ENCODE peak calls at places on chromosomes 5 and 9, in seven cellular contexts. I is CD8-positive, alpha-beta T cell; B is mesendoderm; R is testis; M is heart right ventricle; N is upper lobe of right lung; J is stomach. C is an unnamed sample.

GRCh38 chr9:13224366-13224765 is 55.1 kb downstream of the MPDZ start:
- DNase-seq in N (no peak), I (no peak), J (no peak), M (no peak), R (no peak), B (no peak), C (no peak)

GRCh38 chr9:114896344-114896743 is 34.0 kb downstream of the TNFSF8 start:
- DNase-seq in B (no peak), N (no peak), M (no peak), R (no peak), I (no peak), J (no peak), C (no peak)

GRCh38 chr5:96703384-96703910 is 41.3 kb downstream of the CAST start:
- DNase-seq in N (no peak), M (no peak), I (no peak), R (no peak), B (no peak), J (peak; percentile 76), C (peak; percentile 25)

GRCh38 chr5:79235222-79235577 is 731 bp upstream of the JMY start:
- DNase-seq in R (no peak), N (no peak), B (no peak), M (no peak), J (no peak), I (no peak), C (peak; percentile 58)

GRCh38 chr5:31502506-31502905 is 29.4 kb downstream of the DROSHA start:
- DNase-seq in R (no peak), N (no peak), B (no peak), I (no peak), J (no peak), M (no peak), C (no peak)

GRCh38 chr5:32308951-32309350 is 3.8 kb downstream of the MTMR12 start:
- DNase-seq in R (no peak), N (no peak), M (no peak), J (no peak), B (no peak), I (no peak), C (peak; percentile 51)

GRCh38 chr5:74630387-74631087 is 10.0 kb downstream of the ENC1 start:
- DNase-seq in R (no peak), B (peak; percentile 56), N (no peak), M (no peak), I (no peak), J (no peak), C (no peak)

GRCh38 chr5:176725521-176725920 is 78.2 kb downstream of the TSPAN17 start:
- DNase-seq in I (no peak), B (no peak), M (no peak), N (no peak), R (no peak), J (peak; percentile 36), C (no peak)

GRCh38 chr5:27821681-27822080 is 783.3 kb upstream of the CDH9 start:
- DNase-seq in B (no peak), N (no peak), I (no peak), J (no peak), M (no peak), R (no peak), C (peak; percentile 4)

GRCh38 chr5:50873594-50874276 is 207.3 kb downstream of the PARP8 start:
- DNase-seq in J (no peak), I (no peak), N (no peak), M (no peak), R (no peak), B (no peak), C (no peak)

GRCh38 chr5:133612021-133612860 is at the start of gene FSTL4:
- DNase-seq in B (peak; percentile 35), I (no peak), J (peak; percentile 67), N (peak; percentile 83), R (peak; percentile 44), M (no peak), C (no peak)

GRCh38 chr5:139272471-139273321 is 20.8 kb upstream of the MATR3 start:
- DNase-seq in N (no peak), I (no peak), B (no peak), J (no peak), M (no peak), R (no peak), C (peak; percentile 34)

GRCh38 chr5:151078490-151079262 is 2.2 kb downstream of the TNIP1 start:
- DNase-seq in N (peak; percentile 56), J (no peak), I (peak; percentile 55), B (no peak), R (no peak), M (no peak), C (no peak)

GRCh38 chr5:110321117-110321516 is 405.4 kb downstream of the TMEM232 start:
- DNase-seq in M (no peak), B (no peak), N (no peak), J (no peak), I (no peak), R (no peak), C (no peak)

GRCh38 chr9:96612966-96613589 is 6.6 kb downstream of the CDC14B start:
- DNase-seq in R (no peak), N (no peak), M (no peak), B (no peak), I (no peak), J (no peak), C (no peak)

GRCh38 chr9:86405926-86406325 is 51.7 kb upstream of the TUT7 start:
- DNase-seq in R (peak; percentile 23), B (peak; percentile 55), N (no peak), I (no peak), J (no peak), M (no peak), C (no peak)

GRCh38 chr9:99628843-99629242 is 192.8 kb upstream of the NR4A3 start:
- DNase-seq in I (no peak), M (no peak), J (no peak), N (no peak), R (no peak), B (no peak), C (no peak)

GRCh38 chr9:120918931-120919638 is 7.5 kb downstream of the TRAF1 start:
- DNase-seq in I (no peak), N (no peak), M (no peak), R (peak; percentile 43), J (no peak), B (no peak), C (peak; percentile 67)

GRCh38 chr9:120916573-120916972 is 10.0 kb downstream of the TRAF1 start:
- DNase-seq in R (peak; percentile 72), M (peak; percentile 64), N (no peak), I (no peak), B (no peak), J (no peak), C (peak; percentile 90)

GRCh38 chr9:120917285-120917684 is 9.3 kb downstream of the TRAF1 start:
- DNase-seq in M (no peak), N (no peak), J (no peak), B (no peak), R (no peak), I (no peak), C (no peak)

GRCh38 chr9:120919639-120920494 is 6.7 kb downstream of the TRAF1 start:
- DNase-seq in B (no peak), N (no peak), J (no peak), M (no peak), R (no peak), I (no peak), C (no peak)

DNA sequence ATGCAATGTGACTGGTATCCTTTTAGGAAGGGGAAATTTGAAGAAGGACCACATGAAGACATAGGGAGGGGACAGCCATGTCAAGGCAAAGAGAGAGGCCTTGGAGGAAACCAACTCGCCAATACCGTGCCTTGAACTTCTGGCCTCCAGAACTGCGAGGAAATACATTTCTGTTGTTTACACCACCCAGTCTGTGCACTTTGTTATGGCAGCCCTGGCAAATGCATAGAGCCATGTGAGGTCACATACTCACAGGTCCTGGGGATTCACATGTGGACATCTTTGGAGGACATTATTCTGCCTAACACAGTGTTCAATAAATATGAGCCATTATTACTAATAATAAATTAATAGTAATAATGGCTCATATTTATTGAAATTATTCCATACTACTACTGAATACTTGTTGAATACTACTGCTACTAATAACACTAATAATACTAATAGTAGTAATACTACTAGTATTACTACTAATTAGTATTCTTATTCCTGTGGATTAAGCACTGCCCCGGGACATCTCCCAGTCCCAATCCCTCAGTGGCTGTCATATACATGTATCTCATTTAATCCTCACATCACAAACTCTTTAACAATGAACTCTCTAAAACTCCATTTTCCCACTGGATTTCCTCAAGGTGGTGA is 8.5 kb downstream of the TRAF1 start:
- DNase-seq in N (no peak), I (no peak), J (no peak), M (no peak), B (no peak), R (no peak), C (no peak)
- H3K4me1 ChIP-seq in N (peaks cover 30% of the 10 kb centered on the region), I (peaks cover 88% of the 10 kb centered on the region), J (peaks cover 27% of the 10 kb centered on the region), M (peaks cover 24% of the 10 kb centered on the region), B (peaks cover 4% of the 10 kb centered on the region), R (peaks cover 31% of the 10 kb centered on the region), C (peaks cover 38% of the 10 kb centered on the region)

GRCh38 chr9:37026085-37026935 is 7.8 kb downstream of the PAX5 start:
- DNase-seq in R (no peak), M (no peak), B (peak; percentile 43), N (no peak), J (no peak), I (no peak), C (no peak)

GRCh38 chr9:37026936-37027581 is 7.0 kb downstream of the PAX5 start:
- DNase-seq in I (no peak), J (no peak), N (no peak), B (peak; percentile 30), M (no peak), R (peak; percentile 16), C (no peak)

GRCh38 chr9:37027582-37028424 is 6.3 kb downstream of the PAX5 start:
- DNase-seq in R (peak; percentile 95), M (peak; percentile 82), B (peak; percentile 98), N (peak; percentile 90), I (peak; percentile 63), J (peak; percentile 83), C (peak; percentile 98)

GRCh38 chr9:37028425-37029031 is 5.5 kb downstream of the PAX5 start:
- DNase-seq in B (peak; percentile 11), N (no peak), R (no peak), M (no peak), I (no peak), J (no peak), C (no peak)

GRCh38 chr9:37025381-37026084 is 8.5 kb downstream of the PAX5 start:
- DNase-seq in J (no peak), B (peak; percentile 18), R (no peak), N (no peak), I (no peak), M (no peak), C (no peak)
- H3K4me3 ChIP-seq in J (peak overlapping the region; percentile 30), B (no peak overlapping the region), R (no peak overlapping the region), N (peak overlapping the region; percentile 36), I (peak overlapping the region; percentile 49), M (peak overlapping the region; percentile 24), C (peak overlapping the region; percentile 19)

DNA sequence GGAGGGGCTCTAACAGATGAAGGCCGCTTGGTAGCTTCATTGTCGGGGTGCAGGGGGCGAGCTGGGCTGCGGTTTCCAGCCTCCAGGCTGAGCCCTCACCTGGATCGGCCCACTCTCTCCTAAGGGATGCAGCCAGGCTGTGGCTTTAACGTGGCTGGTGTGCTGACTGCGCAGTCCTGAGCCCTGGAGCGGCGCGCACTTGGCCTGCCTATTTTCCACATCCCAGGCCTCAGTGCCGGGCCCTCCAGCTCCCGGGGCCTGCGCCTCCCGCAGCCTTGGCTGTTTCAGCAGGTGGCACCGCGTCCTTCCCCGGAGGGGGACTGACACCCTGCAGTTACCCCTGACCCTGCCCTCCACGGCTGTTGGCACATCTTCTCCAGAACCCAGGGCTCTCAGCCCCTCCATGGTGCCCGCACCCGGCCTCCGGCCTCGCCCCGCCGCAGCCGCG is 1.4 kb downstream of the RNU6ATAC start:
- DNase-seq in B (no peak), J (no peak), I (no peak), M (no peak), N (no peak), R (peak; percentile 38), C (no peak)
- H3K27ac ChIP-seq in B (no peak overlapping the region), J (no peak overlapping the region), I (no peak overlapping the region), M (no peak overlapping the region), N (no peak overlapping the region), R (no peak overlapping the region), C (no peak overlapping the region)

GRCh38 chr9:35651964-35652828 is 1.5 kb upstream of the SIT1 start:
- DNase-seq in I (no peak), J (no peak), R (peak; percentile 4), N (no peak), M (no peak), B (no peak), C (peak; percentile 69)
- H3K4me1 ChIP-seq in I (peaks cover 45% of the 10 kb centered on the region), J (peaks cover 23% of the 10 kb centered on the region), R (peaks cover 2% of the 10 kb centered on the region), N (peaks cover 22% of the 10 kb centered on the region), M (peaks cover 5% of the 10 kb centered on the region), B (no peaks in the 10 kb centered on the region), C (peaks cover 5% of the 10 kb centered on the region)